ENCODE peak calls at places on chromosome 18, in seven cellular contexts. X, F, S, C, G, W and M are unnamed samples.

GRCh38 chr18:9914334-9914583 is 443 bp downstream of the VAPA start:
- DNase-seq in X (no peak), W (no peak), F (peak), S (no peak), C (peak), G (no peak), M (peak)

GRCh38 chr18:44725300-44726096 is 44.8 kb downstream of the SETBP1 start:
- DNase-seq in W (no peak), C (peak), F (no peak), X (no peak), G (peak), S (no peak), M (no peak)

GRCh38 chr18:26993568-26993967 is 128.1 kb upstream of the AQP4 start:
- DNase-seq in C (no peak), S (no peak), X (no peak), F (no peak), G (no peak), W (no peak), M (no peak)

GRCh38 chr18:3008546-3008945 is 4.4 kb downstream of the LPIN2 start:
- DNase-seq in X (no peak), W (no peak), G (no peak), F (no peak), C (no peak), S (no peak), M (no peak)

GRCh38 chr18:2515908-2516625 is 55.2 kb downstream of the METTL4 start:
- DNase-seq in S (peak), C (no peak), X (peak), W (no peak), F (no peak), G (no peak), M (no peak)

GRCh38 chr18:20971886-20972267 is 139.7 kb downstream of the ROCK1 start:
- DNase-seq in W (no peak), X (peak), S (peak), G (no peak), C (peak), F (peak), M (peak)

GRCh38 chr18:48135436-48135966 is 205.0 kb upstream of the SMAD2 start:
- DNase-seq in C (no peak), W (no peak), G (no peak), X (no peak), S (no peak), F (no peak), M (no peak)

GRCh38 chr18:77223653-77224052 is 26.0 kb upstream of the GALR1 start:
- DNase-seq in F (no peak), G (no peak), W (no peak), C (no peak), S (no peak), X (no peak), M (no peak)

GRCh38 chr18:7657937-7658336 is 90.8 kb downstream of the PTPRM start:
- DNase-seq in X (peak), C (no peak), S (no peak), F (no peak), W (no peak), G (no peak), M (no peak)

GRCh38 chr18:44654555-44654954 is 26.1 kb upstream of the SETBP1 start:
- DNase-seq in G (no peak), W (no peak), X (no peak), S (no peak), F (no peak), C (no peak), M (peak)

GRCh38 chr18:61859118-61859517 is 33.7 kb downstream of the RNF152 start:
- DNase-seq in G (no peak), C (no peak), F (no peak), S (no peak), W (no peak), X (no peak), M (no peak)

GRCh38 chr18:37698508-37699035 is 133.0 kb upstream of the CELF4 start:
- DNase-seq in S (no peak), X (no peak), C (no peak), F (no peak), W (peak), G (no peak), M (no peak)
- TF ChIP-seq JUND in S (no peak), X (no peak), C (no peak), F (no peak), W (no peak), G (no peak), M (no peak)

DNA sequence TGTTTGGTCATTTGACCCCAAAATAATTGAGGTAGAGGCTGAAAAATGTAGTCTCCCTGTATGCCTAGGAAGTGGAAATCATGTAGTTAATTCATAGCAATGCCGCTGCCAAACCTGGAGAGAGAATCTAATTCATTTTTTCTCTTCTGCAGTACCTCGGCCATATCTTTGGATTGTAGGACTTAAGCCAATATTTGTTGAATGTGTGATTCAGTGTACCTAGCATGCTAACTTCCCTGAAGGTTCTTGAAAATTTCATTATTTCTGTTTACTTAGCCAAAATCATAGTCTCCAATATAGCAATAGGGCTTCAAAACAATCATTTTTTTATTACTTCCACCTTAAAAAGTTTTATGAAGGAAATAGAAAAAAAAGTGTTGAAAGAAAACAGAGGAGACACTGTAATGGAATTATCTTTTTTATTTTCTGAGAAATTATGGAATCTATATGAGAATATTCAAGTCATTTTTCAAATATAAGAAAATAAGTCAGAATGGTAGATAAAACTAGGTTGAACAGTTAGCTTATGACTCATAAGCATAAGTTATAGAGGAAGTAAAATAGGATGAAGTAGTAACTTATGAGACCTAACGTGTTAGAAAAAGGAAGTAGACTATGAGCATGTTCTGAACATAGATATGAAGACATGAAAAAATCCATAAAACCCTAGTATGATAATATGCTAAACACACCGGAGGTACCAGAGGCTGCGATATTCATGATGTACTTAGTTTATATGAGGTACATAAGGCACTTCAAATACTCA is 35.1 kb upstream of the CDH19 start:
- DNase-seq in W (no peak), F (no peak), X (no peak), S (no peak), C (no peak), G (no peak), M (no peak)
- TF ChIP-seq JUND in W (no peak), F (no peak), X (no peak), S (no peak), C (no peak), G (no peak), M (no peak)

DNA sequence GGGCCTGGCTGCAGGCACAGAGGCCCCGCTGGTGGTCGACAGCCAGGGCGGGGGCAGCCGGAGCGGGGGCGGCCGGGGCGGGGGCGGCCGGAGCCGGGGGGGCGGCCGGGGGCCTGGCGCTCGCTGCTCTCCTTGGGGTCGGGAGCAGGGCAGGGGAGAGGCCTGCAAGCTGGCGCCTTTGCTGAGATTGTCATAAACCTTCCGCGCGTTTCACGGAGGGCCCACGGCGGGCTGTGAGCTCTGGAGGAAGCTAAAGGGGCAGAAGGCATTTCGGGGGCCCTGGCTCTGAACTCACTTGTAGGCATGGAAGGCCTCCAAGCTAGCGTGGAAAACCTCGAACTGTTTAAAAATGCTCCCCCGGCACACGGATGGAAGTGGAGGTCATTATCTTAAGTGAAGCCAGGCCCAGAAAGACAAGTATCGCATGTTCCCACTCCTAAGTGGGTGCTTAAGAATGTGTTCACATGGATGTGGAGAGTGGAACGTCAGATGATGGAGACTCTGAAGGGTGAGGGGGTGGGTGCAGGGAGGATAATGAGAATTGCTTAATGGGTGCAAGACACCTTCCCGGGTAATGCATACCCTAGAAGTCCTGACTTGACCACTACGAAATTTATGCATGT is 629 bp downstream of the PRELID3A start:
- DNase-seq in X (no peak), F (peak), C (no peak), G (no peak), S (no peak), W (no peak), M (no peak)
- TF ChIP-seq JUND in X (no peak), F (no peak), C (no peak), G (no peak), S (no peak), W (no peak), M (no peak)

DNA sequence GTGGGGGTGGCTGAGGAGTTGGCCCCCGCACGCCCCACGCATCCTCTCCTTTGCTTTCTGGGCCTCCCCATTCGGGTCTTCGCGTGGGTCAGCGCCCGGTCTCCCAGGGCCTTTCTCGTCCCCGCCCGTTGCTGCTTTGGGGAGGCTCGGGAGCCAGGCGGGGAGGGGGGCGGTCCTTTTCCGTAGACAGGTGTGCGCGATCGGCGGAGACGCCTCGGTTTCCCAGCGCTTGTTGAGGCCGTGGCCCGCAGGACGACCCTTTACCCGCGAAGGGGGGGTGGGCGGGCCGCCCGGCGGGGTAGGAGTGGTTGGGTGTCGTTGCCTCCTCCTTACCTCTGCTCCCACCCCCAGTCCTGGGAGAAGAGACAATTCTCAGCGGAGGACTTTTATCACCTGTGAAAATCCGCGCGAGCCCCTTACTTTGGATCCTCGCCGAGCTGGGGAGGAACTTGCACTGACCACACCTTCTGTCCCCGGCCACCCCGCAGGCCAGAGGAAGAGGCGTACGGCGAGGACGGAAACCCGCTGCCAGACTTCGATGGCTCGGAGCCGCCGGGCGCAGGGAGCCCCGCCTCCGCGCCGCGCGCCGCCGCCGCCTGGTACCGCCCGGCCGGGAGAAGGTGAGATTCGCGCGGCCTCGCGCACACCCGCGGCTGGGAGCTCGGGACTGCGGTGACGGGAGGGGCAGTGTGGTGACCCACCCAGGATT is 2.7 kb downstream of the ADCYAP1 start:
- DNase-seq in S (no peak), X (no peak), W (peak), G (no peak), F (peak), C (no peak), M (no peak)
- TF ChIP-seq JUND in S (no peak), X (no peak), W (no peak), G (no peak), F (no peak), C (no peak), M (no peak)